ENCODE peak calls at places on chromosomes 12 and 14, in four cellular contexts. One of them, this sample, is unnamed.

GRCh38 chr14:99545574-99545973 is 58.4 kb downstream of the CCDC85C start:
- DNase-seq in psoas muscle: no peak
- DNase-seq in natural killer cell: no peak
- DNase-seq in WERI-Rb-1: no peak
- DNase-seq in this sample: no peak

GRCh38 chr12:24839268-24839791 is 109.6 kb downstream of the BCAT1 start:
- DNase-seq in natural killer cell: no peak
- DNase-seq in psoas muscle: no peak
- DNase-seq in WERI-Rb-1: no peak
- DNase-seq in this sample: no peak

GRCh38 chr14:90698379-90698869 is 117.8 kb downstream of the TTC7B start:
- DNase-seq in natural killer cell: no peak
- DNase-seq in psoas muscle: peak; percentile 65
- DNase-seq in WERI-Rb-1: peak; percentile 64
- DNase-seq in this sample: no peak

GRCh38 chr14:53260286-53260685 is 107.2 kb upstream of the DDHD1 start:
- DNase-seq in psoas muscle: no peak
- DNase-seq in WERI-Rb-1: no peak
- DNase-seq in natural killer cell: no peak
- DNase-seq in this sample: no peak

GRCh38 chr14:32507029-32507984 is 178.2 kb downstream of the AKAP6 start:
- DNase-seq in psoas muscle: no peak
- DNase-seq in WERI-Rb-1: no peak
- DNase-seq in natural killer cell: no peak
- DNase-seq in this sample: no peak

GRCh38 chr14:71320734-71321555 is 413.7 kb downstream of the PCNX1 start:
- DNase-seq in WERI-Rb-1: peak; percentile 52
- DNase-seq in natural killer cell: peak; percentile 72
- DNase-seq in psoas muscle: peak; percentile 63
- DNase-seq in this sample: no peak

GRCh38 chr14:80390911-80391310 is 179.6 kb upstream of the DIO2 start:
- DNase-seq in WERI-Rb-1: no peak
- DNase-seq in psoas muscle: no peak
- DNase-seq in natural killer cell: no peak
- DNase-seq in this sample: no peak

GRCh38 chr12:13173537-13173936 is 23.0 kb upstream of the EMP1 start:
- DNase-seq in psoas muscle: peak; percentile 66
- DNase-seq in WERI-Rb-1: no peak
- DNase-seq in natural killer cell: no peak
- DNase-seq in this sample: no peak

GRCh38 chr14:72692678-72693077 is 201.2 kb downstream of the DPF3 start:
- DNase-seq in WERI-Rb-1: no peak
- DNase-seq in psoas muscle: no peak
- DNase-seq in natural killer cell: no peak
- DNase-seq in this sample: no peak

GRCh38 chr14:68210729-68211299 is 391.2 kb downstream of the RAD51B start:
- DNase-seq in natural killer cell: peak; percentile 38
- DNase-seq in psoas muscle: no peak
- DNase-seq in WERI-Rb-1: no peak
- DNase-seq in this sample: no peak

GRCh38 chr14:75631453-75631831 is 29.2 kb downstream of the ERG28 start:
- DNase-seq in natural killer cell: no peak
- DNase-seq in WERI-Rb-1: peak; percentile 20
- DNase-seq in psoas muscle: no peak
- DNase-seq in this sample: no peak

GRCh38 chr12:27083861-27084271 is 1.5 kb upstream of the C12orf71 start:
- DNase-seq in psoas muscle: no peak
- DNase-seq in natural killer cell: no peak
- DNase-seq in WERI-Rb-1: peak; percentile 8
- DNase-seq in this sample: no peak

GRCh38 chr12:80598004-80598606 is 109.3 kb upstream of the MYF6 start:
- DNase-seq in WERI-Rb-1: no peak
- DNase-seq in natural killer cell: no peak
- DNase-seq in psoas muscle: no peak
- DNase-seq in this sample: no peak

GRCh38 chr12:61993734-61994345 is 266.4 kb upstream of the USP15 start:
- DNase-seq in natural killer cell: no peak
- DNase-seq in WERI-Rb-1: no peak
- DNase-seq in psoas muscle: no peak
- DNase-seq in this sample: no peak

GRCh38 chr14:75662966-75663365 is 1.9 kb downstream of the TTLL5 start:
- DNase-seq in psoas muscle: no peak
- DNase-seq in WERI-Rb-1: no peak
- DNase-seq in natural killer cell: no peak
- DNase-seq in this sample: no peak

GRCh38 chr14:33692762-33693161 is 258.1 kb downstream of the EGLN3 start:
- DNase-seq in WERI-Rb-1: no peak
- DNase-seq in natural killer cell: no peak
- DNase-seq in psoas muscle: no peak
- DNase-seq in this sample: no peak

GRCh38 chr14:100012478-100012925 is 52.7 kb upstream of the EVL start:
- DNase-seq in natural killer cell: no peak
- DNase-seq in WERI-Rb-1: no peak
- DNase-seq in psoas muscle: no peak
- DNase-seq in this sample: no peak

GRCh38 chr12:76020731-76021672 is 10.6 kb downstream of the PHLDA1 start:
- DNase-seq in natural killer cell: peak; percentile 63
- DNase-seq in psoas muscle: no peak
- DNase-seq in WERI-Rb-1: no peak
- DNase-seq in this sample: no peak

GRCh38 chr14:60515244-60515695 is 6.3 kb downstream of the SIX6 start:
- DNase-seq in psoas muscle: no peak
- DNase-seq in WERI-Rb-1: no peak
- DNase-seq in natural killer cell: no peak
- DNase-seq in this sample: no peak

This sample was measured in esophagus squamous epithelium.